ENCODE peak calls at places on chromosome 21, in five cellular contexts. One of them, this sample, is unnamed. For H3K4me1, the result is how much of the 10 kb centered on the place peaks cover.

GRCh38 chr21:34205811-34206635 is 132.6 kb downstream of the MRPS6 start:
- DNase-seq in NT2/D1: no peak
- DNase-seq in neural progenitor cell: no peak
- DNase-seq in prostate gland: no peak
- DNase-seq in neuronal stem cell: no peak
- DNase-seq in this sample: no peak

GRCh38 chr21:46368533-46369285 is 44.8 kb downstream of the PCNT start:
- DNase-seq in neuronal stem cell: no peak
- DNase-seq in neural progenitor cell: no peak
- DNase-seq in NT2/D1: no peak
- DNase-seq in prostate gland: no peak
- DNase-seq in this sample: no peak

GRCh38 chr21:34844033-34844923 is 175.5 kb downstream of the CLIC6 start:
- DNase-seq in neuronal stem cell: no peak
- DNase-seq in prostate gland: no peak
- DNase-seq in NT2/D1: no peak
- DNase-seq in neural progenitor cell: no peak
- DNase-seq in this sample: peak

GRCh38 chr21:15192243-15192642 is 127.4 kb upstream of the NRIP1 start:
- DNase-seq in prostate gland: peak
- DNase-seq in neural progenitor cell: no peak
- DNase-seq in NT2/D1: no peak
- DNase-seq in neuronal stem cell: no peak
- DNase-seq in this sample: no peak

GRCh38 chr21:31335957-31336738 is 7.9 kb downstream of the TIAM1 start:
- DNase-seq in neural progenitor cell: no peak
- DNase-seq in NT2/D1: no peak
- DNase-seq in neuronal stem cell: no peak
- DNase-seq in prostate gland: no peak
- DNase-seq in this sample: peak

GRCh38 chr21:39340687-39341086 is 8.2 kb downstream of the HMGN1 start:
- DNase-seq in neuronal stem cell: no peak
- DNase-seq in NT2/D1: no peak
- DNase-seq in neural progenitor cell: no peak
- DNase-seq in prostate gland: no peak
- DNase-seq in this sample: no peak

GRCh38 chr21:37032293-37032692 is 25.8 kb downstream of the RIPPLY3 start:
- DNase-seq in neural progenitor cell: no peak
- DNase-seq in NT2/D1: no peak
- DNase-seq in neuronal stem cell: no peak
- DNase-seq in prostate gland: no peak
- DNase-seq in this sample: no peak

GRCh38 chr21:34336756-34337391 is 26.9 kb upstream of the KCNE2 start:
- DNase-seq in neuronal stem cell: no peak
- DNase-seq in neural progenitor cell: no peak
- DNase-seq in NT2/D1: no peak
- DNase-seq in prostate gland: no peak
- DNase-seq in this sample: no peak

GRCh38 chr21:36126621-36127110 is 8.2 kb upstream of the CBR3 start:
- DNase-seq in NT2/D1: no peak
- DNase-seq in neural progenitor cell: no peak
- DNase-seq in neuronal stem cell: no peak
- DNase-seq in prostate gland: no peak
- DNase-seq in this sample: no peak

GRCh38 chr21:27796106-27796505 is 829.2 kb upstream of the ADAMTS5 start:
- DNase-seq in neural progenitor cell: peak
- DNase-seq in NT2/D1: no peak
- DNase-seq in neuronal stem cell: peak
- DNase-seq in prostate gland: no peak
- DNase-seq in this sample: no peak

GRCh38 chr21:33025106-33025470 is 647 bp upstream of the OLIG2 start:
- DNase-seq in neural progenitor cell: peak
- DNase-seq in prostate gland: no peak
- DNase-seq in NT2/D1: peak
- DNase-seq in neuronal stem cell: no peak
- DNase-seq in this sample: no peak

GRCh38 chr21:33022828-33023573 is 2.7 kb upstream of the OLIG2 start:
- DNase-seq in neuronal stem cell: no peak
- DNase-seq in prostate gland: no peak
- DNase-seq in neural progenitor cell: peak
- DNase-seq in NT2/D1: no peak
- DNase-seq in this sample: no peak

GRCh38 chr21:33023574-33024277 is 2.0 kb upstream of the OLIG2 start:
- DNase-seq in prostate gland: no peak
- DNase-seq in neural progenitor cell: peak
- DNase-seq in neuronal stem cell: no peak
- DNase-seq in NT2/D1: no peak
- DNase-seq in this sample: no peak

GRCh38 chr21:33025471-33026298 is at the start of gene OLIG2:
- DNase-seq in neuronal stem cell: peak
- DNase-seq in NT2/D1: peak
- DNase-seq in prostate gland: no peak
- DNase-seq in neural progenitor cell: peak
- DNase-seq in this sample: no peak

GRCh38 chr21:33024278-33025103 is 1.2 kb upstream of the OLIG2 start:
- DNase-seq in NT2/D1: no peak
- DNase-seq in neuronal stem cell: no peak
- DNase-seq in neural progenitor cell: peak
- DNase-seq in prostate gland: no peak
- DNase-seq in this sample: no peak
- H3K4me3 ChIP-seq in NT2/D1: peak
- H3K4me3 ChIP-seq in neuronal stem cell: no peak
- H3K4me3 ChIP-seq in neural progenitor cell: peak
- H3K4me3 ChIP-seq in prostate gland: no peak
- H3K4me3 ChIP-seq in this sample: no peak

DNA sequence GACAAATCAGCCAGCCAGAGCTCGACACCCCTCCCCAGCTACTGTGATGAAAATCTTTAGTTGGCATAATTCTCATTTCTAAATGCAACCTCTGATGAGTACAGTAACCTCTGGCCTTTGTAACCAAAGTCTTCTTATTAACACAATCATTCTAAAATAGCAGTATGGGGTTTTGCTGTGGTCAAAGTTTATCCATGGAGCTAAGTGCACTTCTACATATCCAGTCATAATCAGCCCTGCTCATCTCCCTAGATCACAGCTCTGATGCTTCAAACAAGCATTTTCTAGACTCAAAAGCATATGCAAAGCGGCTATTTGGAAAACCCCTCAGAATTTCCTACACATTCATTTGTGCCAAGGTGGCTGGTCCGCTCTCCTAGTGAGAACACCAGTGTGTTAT is 418.6 kb downstream of the MRPL39 start:
- DNase-seq in neural progenitor cell: no peak
- DNase-seq in neuronal stem cell: no peak
- DNase-seq in NT2/D1: no peak
- DNase-seq in prostate gland: no peak
- DNase-seq in this sample: no peak
- H3K4me1 ChIP-seq in neural progenitor cell: under half
- H3K4me1 ChIP-seq in neuronal stem cell: under half
- H3K4me1 ChIP-seq in NT2/D1: under half
- H3K4me1 ChIP-seq in prostate gland: under half
- H3K4me1 ChIP-seq in this sample: under half

DNA sequence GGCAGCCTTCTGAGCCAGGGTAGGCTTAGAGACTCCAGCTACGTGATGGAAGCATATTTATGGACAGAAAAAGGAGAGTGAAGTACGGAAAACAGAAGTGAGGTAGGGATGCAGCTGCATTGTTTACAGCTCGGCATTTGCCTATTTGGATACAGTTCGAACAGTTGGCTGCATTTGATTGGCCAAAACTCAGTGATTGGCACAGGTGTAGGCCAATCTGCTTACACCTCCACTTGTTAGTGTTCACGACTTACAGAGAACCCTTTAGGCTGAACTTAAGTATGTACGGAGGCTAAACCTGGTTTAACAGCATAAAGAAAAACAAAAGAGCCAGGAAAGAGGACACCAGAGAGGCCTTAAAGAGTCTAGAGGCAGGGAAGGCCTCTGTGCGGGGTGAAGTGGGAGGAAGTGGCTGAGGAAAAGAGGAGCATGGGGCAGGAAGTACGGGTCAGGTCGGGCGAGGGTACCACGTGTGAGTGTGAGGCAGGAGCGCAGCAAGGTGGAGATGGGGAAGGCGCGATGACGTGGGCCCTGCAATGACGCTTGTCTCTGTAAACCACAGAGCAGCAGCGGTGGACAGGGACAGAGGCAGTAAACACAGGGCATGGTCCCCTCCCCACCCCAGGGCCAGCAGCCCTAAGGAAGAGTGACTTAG is 32.0 kb downstream of the RSPH1 start:
- DNase-seq in prostate gland: no peak
- DNase-seq in NT2/D1: no peak
- DNase-seq in neuronal stem cell: peak
- DNase-seq in neural progenitor cell: no peak
- DNase-seq in this sample: peak
- H3K4me3 ChIP-seq in prostate gland: no peak
- H3K4me3 ChIP-seq in NT2/D1: no peak
- H3K4me3 ChIP-seq in neuronal stem cell: peak
- H3K4me3 ChIP-seq in neural progenitor cell: no peak
- H3K4me3 ChIP-seq in this sample: no peak

DNA sequence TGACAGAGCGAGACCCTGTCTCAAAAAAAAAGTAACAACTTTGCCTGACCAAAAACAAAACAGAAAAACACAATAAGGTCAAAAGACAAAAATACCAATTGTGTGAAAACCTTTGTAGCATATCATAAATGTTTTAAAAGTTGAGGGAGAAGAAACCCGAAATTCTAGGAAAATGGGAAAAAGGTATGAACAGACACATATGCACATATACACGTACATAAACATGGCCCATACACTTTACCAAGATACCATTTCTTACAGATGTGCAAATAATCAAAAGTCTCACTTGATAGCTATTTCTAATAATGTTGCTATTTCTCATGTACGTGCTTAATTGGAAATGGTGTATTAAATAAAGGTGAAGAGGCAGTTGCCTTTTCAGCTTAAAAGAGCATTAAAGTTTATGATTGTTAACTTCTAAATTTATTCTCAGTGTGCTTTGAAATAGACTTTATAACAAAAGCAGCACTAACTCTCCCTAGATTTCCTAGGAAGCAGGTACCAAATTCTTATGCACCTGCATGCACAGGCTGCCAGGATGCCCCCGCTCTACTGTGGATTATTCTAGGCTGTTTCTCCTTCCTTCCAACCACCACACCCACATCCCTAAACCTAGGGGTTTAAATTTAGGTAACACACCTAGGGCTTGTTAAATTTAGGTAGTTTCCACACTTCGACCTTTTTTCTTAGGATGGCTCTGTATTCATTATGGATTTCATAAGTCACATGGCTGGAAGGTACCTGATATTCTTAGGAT is 33.8 kb downstream of the ADARB1 start:
- DNase-seq in neural progenitor cell: no peak
- DNase-seq in neuronal stem cell: no peak
- DNase-seq in NT2/D1: no peak
- DNase-seq in prostate gland: no peak
- DNase-seq in this sample: no peak
- H3K4me1 ChIP-seq in neural progenitor cell: under half
- H3K4me1 ChIP-seq in neuronal stem cell: under half
- H3K4me1 ChIP-seq in NT2/D1: under half
- H3K4me1 ChIP-seq in prostate gland: under half
- H3K4me1 ChIP-seq in this sample: under half

This sample was measured in psoas muscle.